ENCODE peak calls at places on chromosomes 11 and 22, in nine cellular contexts. M is activated T-cell treated with anti-CD3 and anti-CD28 coated beads for 4 hours; J is NCI-H1092 treated with DMSO at 0.1 percent for 48 hours; Q is NCI-H146; W is AG09319; H is hypothalamus; P is NCI-H2081; K is lower lobe of right lung; U is activated CD4-positive, CD25-positive, alpha-beta regulatory T cell. O is an unnamed sample.
A peak's percentile ranks its signal among the peaks of the same experiment; 100 is the strongest.

GRCh38 chr11:130830563-130830950 is 85.7 kb downstream of the SNX19 start:
- DNase-seq in P (no peak), U (no peak), H (no peak), W (no peak), M (no peak), K (no peak), Q (no peak), J (no peak), O (no peak)

GRCh38 chr11:78372114-78372768 is 45.4 kb downstream of the GAB2 start:
- DNase-seq in Q (no peak), U (no peak), J (peak; percentile 20), K (no peak), H (no peak), W (no peak), M (no peak), P (no peak), O (no peak)

GRCh38 chr22:36301851-36302250 is 48.9 kb downstream of the APOL1 start:
- DNase-seq in J (no peak), K (no peak), Q (no peak), H (no peak), U (no peak), P (no peak), M (no peak), W (peak; percentile 52), O (no peak)

GRCh38 chr22:43826142-43827093 is 14.3 kb upstream of the EFCAB6 start:
- DNase-seq in U (no peak), K (no peak), Q (no peak), W (no peak), H (no peak), M (no peak), P (no peak), J (no peak), O (peak; percentile 79)

GRCh38 chr11:47394322-47395224 is 13.8 kb upstream of the SLC39A13 start:
- DNase-seq in K (peak; percentile 87), P (no peak), H (no peak), Q (no peak), J (no peak), U (peak; percentile 53), M (no peak), W (no peak), O (no peak)

GRCh38 chr11:66612458-66612857 is 4.0 kb upstream of the RBM14 start:
- DNase-seq in J (no peak), K (no peak), M (no peak), W (no peak), Q (no peak), P (no peak), H (no peak), U (no peak), O (no peak)

GRCh38 chr11:76181371-76181770 is 24.9 kb downstream of the WNT11 start:
- DNase-seq in W (no peak), H (no peak), Q (no peak), U (no peak), M (no peak), P (no peak), K (no peak), J (no peak), O (no peak)

GRCh38 chr11:22577854-22578253 is 47.8 kb downstream of the FANCF start:
- DNase-seq in P (no peak), Q (no peak), J (no peak), M (no peak), H (no peak), U (no peak), K (no peak), W (no peak), O (no peak)

GRCh38 chr22:39123811-39124668 is 27.0 kb downstream of the APOBEC3H start:
- DNase-seq in Q (no peak), K (no peak), M (no peak), P (no peak), H (no peak), U (no peak), J (no peak), W (no peak), O (no peak)

GRCh38 chr22:36106910-36107309 is 53.6 kb downstream of the APOL3 start:
- DNase-seq in Q (no peak), P (no peak), H (no peak), W (no peak), U (no peak), M (no peak), J (no peak), K (no peak), O (no peak)

GRCh38 chr11:68312780-68313573 is 586 bp downstream of the LRP5 start:
- DNase-seq in U (no peak), M (no peak), W (no peak), Q (no peak), K (no peak), J (no peak), P (no peak), H (no peak), O (peak; percentile 40)

GRCh38 chr22:30565341-30565740 is 9.1 kb downstream of the GAL3ST1 start:
- DNase-seq in M (no peak), W (no peak), K (no peak), P (no peak), H (no peak), Q (no peak), J (no peak), U (no peak), O (no peak)

GRCh38 chr11:75896843-75897419 is 81.9 kb downstream of the UVRAG start:
- DNase-seq in M (no peak), P (peak; percentile 59), U (no peak), J (peak; percentile 69), W (peak; percentile 24), H (no peak), K (no peak), Q (peak; percentile 30), O (peak; percentile 44)

GRCh38 chr11:115499241-115499799 is 4.9 kb downstream of the CADM1 start:
- DNase-seq in Q (no peak), J (no peak), K (no peak), M (no peak), H (no peak), P (no peak), U (no peak), W (no peak), O (no peak)

GRCh38 chr11:68541983-68542382 is 81.4 kb downstream of the PPP6R3 start:
- DNase-seq in U (no peak), W (no peak), M (no peak), Q (no peak), H (no peak), J (no peak), K (no peak), P (no peak), O (no peak)

GRCh38 chr11:78295991-78296930 is 107.5 kb downstream of the USP35 start:
- DNase-seq in M (no peak), P (no peak), W (no peak), Q (peak; percentile 84), H (no peak), U (no peak), J (no peak), K (no peak), O (no peak)

GRCh38 chr11:17102447-17102846 is 25.0 kb upstream of the RPS13 start:
- DNase-seq in U (no peak), W (no peak), P (no peak), H (no peak), J (no peak), M (no peak), K (no peak), Q (no peak), O (no peak)

GRCh38 chr11:114501901-114502300 is 57.8 kb downstream of the NXPE1 start:
- DNase-seq in K (no peak), U (no peak), J (no peak), W (no peak), Q (no peak), H (no peak), P (no peak), M (no peak), O (peak; percentile 41)

GRCh38 chr11:116935514-116935913 is 98.1 kb upstream of the APOA1 start:
- DNase-seq in W (no peak), Q (no peak), J (no peak), P (no peak), U (no peak), H (no peak), M (no peak), K (no peak), O (no peak)